ENCODE peak calls at places on chromosomes 13 and 19, in four cellular contexts. One of them, this sample, is unnamed.

GRCh38 chr19:40274585-40275544 is 10.3 kb downstream of the AKT2 start:
- DNase-seq in EL: no peak
- DNase-seq in WERI-Rb-1: no peak
- DNase-seq in heart right ventricle: no peak
- DNase-seq in this sample: no peak

GRCh38 chr19:7336321-7336973 is 12.3 kb upstream of the ARHGEF18 start:
- DNase-seq in EL: no peak
- DNase-seq in WERI-Rb-1: no peak
- DNase-seq in heart right ventricle: no peak
- DNase-seq in this sample: no peak

GRCh38 chr13:33016414-33017409 is at the start of gene KL:
- DNase-seq in EL: peak
- DNase-seq in WERI-Rb-1: peak
- DNase-seq in heart right ventricle: peak
- DNase-seq in this sample: peak

GRCh38 chr19:1261863-1262686 is 7.1 kb upstream of the CIRBP start:
- DNase-seq in EL: peak
- DNase-seq in WERI-Rb-1: no peak
- DNase-seq in heart right ventricle: peak
- DNase-seq in this sample: no peak

GRCh38 chr19:46975918-46976782 is 43.5 kb upstream of the NPAS1 start:
- DNase-seq in EL: peak
- DNase-seq in WERI-Rb-1: no peak
- DNase-seq in heart right ventricle: peak
- DNase-seq in this sample: peak

GRCh38 chr13:51269039-51269438 is 46.8 kb downstream of the FAM124A start:
- DNase-seq in EL: peak
- DNase-seq in WERI-Rb-1: no peak
- DNase-seq in heart right ventricle: no peak
- DNase-seq in this sample: no peak

GRCh38 chr19:30712428-30713151 is 340.4 kb downstream of the ZNF536 start:
- DNase-seq in EL: no peak
- DNase-seq in WERI-Rb-1: peak
- DNase-seq in heart right ventricle: no peak
- DNase-seq in this sample: no peak

GRCh38 chr13:36030670-36031331 is 100.4 kb downstream of the DCLK1 start:
- DNase-seq in EL: no peak
- DNase-seq in WERI-Rb-1: no peak
- DNase-seq in heart right ventricle: peak
- DNase-seq in this sample: peak

GRCh38 chr19:53094749-53095575 is 8.3 kb downstream of the ZNF160 start:
- DNase-seq in EL: no peak
- DNase-seq in WERI-Rb-1: no peak
- DNase-seq in heart right ventricle: no peak
- DNase-seq in this sample: no peak

GRCh38 chr19:3507371-3508120 is 1.4 kb downstream of the FZR1 start:
- DNase-seq in EL: peak
- DNase-seq in WERI-Rb-1: no peak
- DNase-seq in heart right ventricle: no peak
- DNase-seq in this sample: no peak

GRCh38 chr19:35270381-35270811 is 1.6 kb downstream of the USF2 start:
- DNase-seq in EL: no peak
- DNase-seq in WERI-Rb-1: no peak
- DNase-seq in heart right ventricle: no peak
- DNase-seq in this sample: no peak

GRCh38 chr19:2477141-2477710 is 1.3 kb downstream of the GADD45B start:
- DNase-seq in EL: peak
- DNase-seq in WERI-Rb-1: no peak
- DNase-seq in heart right ventricle: peak
- DNase-seq in this sample: no peak

GRCh38 chr13:62250501-62251175 is 835.0 kb upstream of the PCDH20 start:
- DNase-seq in EL: no peak
- DNase-seq in WERI-Rb-1: no peak
- DNase-seq in heart right ventricle: no peak
- DNase-seq in this sample: no peak

GRCh38 chr13:99224019-99224418 is 23.4 kb downstream of the UBAC2 start:
- DNase-seq in EL: no peak
- DNase-seq in WERI-Rb-1: no peak
- DNase-seq in heart right ventricle: no peak
- DNase-seq in this sample: no peak

GRCh38 chr13:87777395-87777794 is 106.2 kb downstream of the SLITRK5 start:
- DNase-seq in EL: no peak
- DNase-seq in WERI-Rb-1: no peak
- DNase-seq in heart right ventricle: no peak
- DNase-seq in this sample: no peak

GRCh38 chr19:45448887-45449299 is 18.9 kb upstream of the FOSB start:
- DNase-seq in EL: no peak
- DNase-seq in WERI-Rb-1: no peak
- DNase-seq in heart right ventricle: no peak
- DNase-seq in this sample: no peak

GRCh38 chr19:54188224-54188871 is 1.0 kb downstream of the MBOAT7 start:
- DNase-seq in EL: peak
- DNase-seq in WERI-Rb-1: no peak
- DNase-seq in heart right ventricle: no peak
- DNase-seq in this sample: no peak

GRCh38 chr13:69946443-69946955 is 161.1 kb upstream of the ATXN8OS start:
- DNase-seq in EL: no peak
- DNase-seq in WERI-Rb-1: no peak
- DNase-seq in heart right ventricle: no peak
- DNase-seq in this sample: peak

GRCh38 chr19:17806945-17807344 is 12.0 kb downstream of the B3GNT3 start:
- DNase-seq in EL: no peak
- DNase-seq in WERI-Rb-1: no peak
- DNase-seq in heart right ventricle: no peak
- DNase-seq in this sample: no peak

GRCh38 chr19:33717878-33718277 is 78.8 kb upstream of the KCTD15 start:
- DNase-seq in EL: no peak
- DNase-seq in WERI-Rb-1: no peak
- DNase-seq in heart right ventricle: no peak
- DNase-seq in this sample: no peak

GRCh38 chr13:111434578-111435159 is 114.2 kb downstream of the TEX29 start:
- DNase-seq in EL: no peak
- DNase-seq in WERI-Rb-1: no peak
- DNase-seq in heart right ventricle: no peak
- DNase-seq in this sample: no peak

GRCh38 chr13:113528101-113528797 is 37.7 kb upstream of the DCUN1D2 start:
- DNase-seq in EL: no peak
- DNase-seq in WERI-Rb-1: peak
- DNase-seq in heart right ventricle: no peak
- DNase-seq in this sample: peak

GRCh38 chr13:72205773-72206172 is 338.8 kb upstream of the DACH1 start:
- DNase-seq in EL: peak
- DNase-seq in WERI-Rb-1: no peak
- DNase-seq in heart right ventricle: no peak
- DNase-seq in this sample: no peak

GRCh38 chr13:99859178-99860177 is 112.1 kb downstream of the ZIC5 start:
- DNase-seq in EL: no peak
- DNase-seq in WERI-Rb-1: no peak
- DNase-seq in heart right ventricle: no peak
- DNase-seq in this sample: no peak